ENCODE peak calls at places on chromosomes 6 and 20, in four cellular contexts. One of them, this sample, is unnamed.

GRCh38 chr6:6749791-6750434 is 161.4 kb downstream of the LY86 start:
- DNase-seq in astrocyte of the hippocampus: peak; percentile 77
- DNase-seq in stromal cell of bone marrow: peak; percentile 50
- DNase-seq in neuronal stem cell: no peak
- DNase-seq in this sample: peak; percentile 31

GRCh38 chr20:50197463-50197862 is 6.8 kb downstream of the CEBPB start:
- DNase-seq in stromal cell of bone marrow: no peak
- DNase-seq in astrocyte of the hippocampus: no peak
- DNase-seq in neuronal stem cell: no peak
- DNase-seq in this sample: no peak

GRCh38 chr6:21972516-21972915 is 324.3 kb downstream of the PRL start:
- DNase-seq in stromal cell of bone marrow: no peak
- DNase-seq in astrocyte of the hippocampus: no peak
- DNase-seq in neuronal stem cell: no peak
- DNase-seq in this sample: no peak

GRCh38 chr6:45655630-45656422 is 278.1 kb upstream of the SUPT3H start:
- DNase-seq in stromal cell of bone marrow: peak; percentile 98
- DNase-seq in neuronal stem cell: no peak
- DNase-seq in astrocyte of the hippocampus: peak; percentile 98
- DNase-seq in this sample: peak; percentile 74

GRCh38 chr20:44521484-44522481 is at the start of gene SERINC3:
- DNase-seq in astrocyte of the hippocampus: peak; percentile 98
- DNase-seq in neuronal stem cell: peak; percentile 81
- DNase-seq in stromal cell of bone marrow: peak; percentile 91
- DNase-seq in this sample: peak; percentile 85

GRCh38 chr20:7938058-7938457 is 2.2 kb downstream of the HAO1 start:
- DNase-seq in neuronal stem cell: no peak
- DNase-seq in astrocyte of the hippocampus: no peak
- DNase-seq in stromal cell of bone marrow: no peak
- DNase-seq in this sample: no peak

GRCh38 chr6:31575335-31575901 is at the start of gene TNF:
- DNase-seq in stromal cell of bone marrow: no peak
- DNase-seq in neuronal stem cell: no peak
- DNase-seq in astrocyte of the hippocampus: no peak
- DNase-seq in this sample: no peak

GRCh38 chr6:168088161-168089106 is 9.4 kb upstream of the FRMD1 start:
- DNase-seq in stromal cell of bone marrow: peak; percentile 9
- DNase-seq in neuronal stem cell: peak; percentile 62
- DNase-seq in astrocyte of the hippocampus: peak; percentile 88
- DNase-seq in this sample: no peak

GRCh38 chr20:33673411-33674293 is 576 bp downstream of the NECAB3 start:
- DNase-seq in astrocyte of the hippocampus: no peak
- DNase-seq in neuronal stem cell: no peak
- DNase-seq in stromal cell of bone marrow: no peak
- DNase-seq in this sample: no peak

GRCh38 chr20:47886454-47887041 is 101.3 kb upstream of the SULF2 start:
- DNase-seq in stromal cell of bone marrow: no peak
- DNase-seq in astrocyte of the hippocampus: no peak
- DNase-seq in neuronal stem cell: no peak
- DNase-seq in this sample: no peak

GRCh38 chr6:14985366-14985765 is 260.5 kb upstream of the JARID2 start:
- DNase-seq in astrocyte of the hippocampus: no peak
- DNase-seq in neuronal stem cell: no peak
- DNase-seq in stromal cell of bone marrow: no peak
- DNase-seq in this sample: no peak

GRCh38 chr6:158168054-158168303 is at the start of gene SERAC1:
- DNase-seq in neuronal stem cell: peak; percentile 92
- DNase-seq in stromal cell of bone marrow: no peak
- DNase-seq in astrocyte of the hippocampus: no peak
- DNase-seq in this sample: no peak

GRCh38 chr6:166757226-166758135 is 130.4 kb upstream of the RPS6KA2 start:
- DNase-seq in astrocyte of the hippocampus: peak; percentile 46
- DNase-seq in neuronal stem cell: no peak
- DNase-seq in stromal cell of bone marrow: peak; percentile 25
- DNase-seq in this sample: no peak

GRCh38 chr20:57769756-57770155 is 59.9 kb upstream of the PMEPA1 start:
- DNase-seq in stromal cell of bone marrow: no peak
- DNase-seq in astrocyte of the hippocampus: no peak
- DNase-seq in neuronal stem cell: no peak
- DNase-seq in this sample: no peak

GRCh38 chr6:67875877-67876383 is 759.2 kb upstream of the ADGRB3 start:
- DNase-seq in astrocyte of the hippocampus: no peak
- DNase-seq in stromal cell of bone marrow: no peak
- DNase-seq in neuronal stem cell: no peak
- DNase-seq in this sample: no peak

GRCh38 chr20:33387177-33387576 is 14.1 kb downstream of the CDK5RAP1 start:
- DNase-seq in neuronal stem cell: no peak
- DNase-seq in stromal cell of bone marrow: no peak
- DNase-seq in astrocyte of the hippocampus: peak; percentile 40
- DNase-seq in this sample: no peak

GRCh38 chr6:17930321-17930993 is 57.0 kb downstream of the KIF13A start:
- DNase-seq in stromal cell of bone marrow: no peak
- DNase-seq in astrocyte of the hippocampus: peak; percentile 47
- DNase-seq in neuronal stem cell: no peak
- DNase-seq in this sample: no peak

This sample was measured in fibroblast of the conjunctiva.